ENCODE peak calls at places on chromosomes 13 and 19, in five cellular contexts. B is GM12878, D is K562, H is HepG2, V is H1. L is an unnamed sample.

GRCh38 chr13:100662470-100663211 is 12.0 kb downstream of the TMTC4 start:
- DNase-seq in B (no peak), D (no peak), H (peak; percentile 17), V (no peak), L (no peak)

GRCh38 chr19:40775632-40776022 is 306 bp downstream of the MIA start:
- DNase-seq in B (no peak), D (no peak), H (no peak), V (no peak), L (no peak)

GRCh38 chr13:40221460-40222201 is 444.8 kb downstream of the FOXO1 start:
- DNase-seq in B (no peak), D (no peak), H (peak; percentile 41), V (no peak), L (no peak)

GRCh38 chr13:110445183-110445582 is 116.3 kb downstream of the RAB20 start:
- DNase-seq in B (no peak), D (no peak), H (no peak), V (no peak), L (no peak)

GRCh38 chr19:50158577-50158976 is 4.5 kb downstream of the IZUMO2 start:
- DNase-seq in B (no peak), D (peak; percentile 36), H (no peak), V (no peak), L (no peak)

GRCh38 chr19:51552996-51553725 is 17.9 kb upstream of the ZNF175 start:
- DNase-seq in B (no peak), D (peak; percentile 90), H (peak; percentile 39), V (peak; percentile 73), L (peak; percentile 29)

GRCh38 chr19:39471756-39472536 is 8.7 kb upstream of the TIMM50 start:
- DNase-seq in B (no peak), D (no peak), H (no peak), V (no peak), L (no peak)

GRCh38 chr19:21439372-21439771 is 42.4 kb downstream of the ZNF493 start:
- DNase-seq in B (no peak), D (no peak), H (peak; percentile 4), V (no peak), L (no peak)

GRCh38 chr19:16821081-16821480 is 8.1 kb upstream of the SIN3B start:
- DNase-seq in B (no peak), D (no peak), H (no peak), V (no peak), L (no peak)

GRCh38 chr13:108176685-108177274 is 38.6 kb downstream of the LIG4 start:
- DNase-seq in B (no peak), D (peak; percentile 29), H (peak; percentile 42), V (peak; percentile 81), L (peak; percentile 8)

GRCh38 chr13:109655206-109655600 is 131.2 kb downstream of the IRS2 start:
- DNase-seq in B (no peak), D (no peak), H (no peak), V (no peak), L (no peak)

GRCh38 chr19:17450264-17451075 is 2.0 kb upstream of the TMEM221 start:
- DNase-seq in B (no peak), D (no peak), H (no peak), V (no peak), L (no peak)

GRCh38 chr13:113730831-113731191 is 28.2 kb upstream of the TMEM255B start:
- DNase-seq in B (no peak), D (no peak), H (no peak), V (no peak), L (no peak)

GRCh38 chr19:8080832-8081231 is 28.3 kb downstream of the CCL25 start:
- DNase-seq in B (no peak), D (no peak), H (no peak), V (no peak), L (no peak)

GRCh38 chr19:2428756-2429711 is 1.6 kb upstream of the TIMM13 start:
- DNase-seq in B (no peak), D (no peak), H (no peak), V (no peak), L (no peak)
- TF ChIP-seq HDAC2 in B (no peak), D (no peak), H (no peak), V (no peak), L (no peak)

DNA sequence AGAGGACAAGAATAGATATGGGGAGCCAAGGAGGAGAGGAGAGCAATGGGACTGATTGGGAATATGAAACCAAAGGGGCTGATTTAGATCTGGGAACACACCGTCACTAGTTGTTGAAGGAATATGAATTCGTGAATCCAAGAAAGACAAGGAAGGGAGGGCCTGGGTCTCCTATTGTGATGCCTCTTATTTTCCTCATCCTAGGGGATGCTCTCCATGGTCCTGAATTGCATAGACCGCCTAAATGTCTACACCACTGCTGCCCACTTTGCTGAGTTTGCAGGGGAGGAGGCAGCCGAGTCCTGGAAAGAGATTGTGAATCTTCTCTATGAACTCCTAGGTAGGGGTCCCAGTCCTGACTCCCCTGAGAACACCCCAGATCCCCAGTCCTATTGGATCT is 21.5 kb downstream of the RYR1 start:
- DNase-seq in B (no peak), D (no peak), H (peak; percentile 18), V (no peak), L (no peak)
- TF ChIP-seq HDAC2 in B (no peak), D (no peak), H (no peak), V (no peak), L (no peak)

DNA sequence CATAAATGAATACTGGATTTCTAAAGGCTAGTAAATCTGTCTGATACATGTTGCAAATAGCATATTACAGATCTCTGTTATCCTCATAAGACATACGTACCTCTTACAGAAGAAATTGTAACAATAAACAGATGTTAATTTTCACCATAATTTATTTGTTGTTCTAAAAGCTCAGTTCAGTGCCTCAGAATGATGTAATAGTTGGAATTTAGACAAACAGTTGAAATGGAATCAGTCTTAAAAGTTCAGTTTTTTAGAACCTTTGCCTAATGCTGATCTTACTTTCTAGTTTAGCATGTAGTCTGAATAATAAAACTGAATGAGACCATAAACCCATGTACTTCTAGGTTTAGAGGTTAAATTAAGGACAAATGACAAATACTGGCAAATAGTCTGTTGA is 43.2 kb downstream of the B3GLCT start:
- DNase-seq in B (no peak), D (no peak), H (no peak), V (no peak), L (no peak)
- TF ChIP-seq HDAC2 in B (no peak), D (no peak), H (no peak), V (no peak), L (no peak)

GRCh38 chr19:858868-859843 is at the start of gene CFD:
- DNase-seq in B (no peak), D (no peak), H (no peak), V (no peak), L (no peak)
- TF ChIP-seq HDAC2 in B (no peak), D (no peak), H (no peak), V (no peak), L (no peak)

DNA sequence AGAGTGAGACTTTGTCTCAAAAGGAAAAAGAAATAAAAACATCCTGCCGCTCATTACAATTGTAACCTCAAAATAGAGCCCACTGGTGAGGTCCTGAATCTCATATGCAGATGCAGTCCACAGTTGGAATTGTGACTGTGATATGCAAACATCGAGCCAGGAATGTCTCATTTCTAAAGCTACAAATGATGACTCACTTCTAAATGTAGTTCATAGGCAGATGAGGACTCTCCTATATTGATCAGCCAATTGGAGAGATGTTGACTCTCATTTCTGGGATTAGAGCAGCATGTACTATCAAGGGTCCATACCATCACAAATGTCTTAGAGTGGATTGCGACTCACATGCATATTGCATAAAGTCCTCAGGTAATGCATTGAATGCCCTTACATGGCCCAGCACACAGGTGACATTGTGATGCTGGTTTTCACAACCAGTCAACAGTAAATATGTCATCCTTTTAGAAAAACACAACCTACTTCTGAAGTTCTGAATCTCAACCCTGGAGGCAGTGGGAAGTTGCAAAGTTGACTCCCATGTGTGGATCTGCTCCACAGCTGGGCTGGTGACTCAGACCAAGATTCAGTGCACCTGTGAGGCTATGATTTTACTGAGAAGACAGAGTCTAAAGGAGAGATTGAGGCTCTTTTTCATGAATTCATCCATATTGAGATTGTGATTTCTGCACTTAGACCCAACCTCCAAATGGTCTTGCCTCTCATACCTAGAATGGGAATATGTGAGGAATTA is 16.9 kb upstream of the ZNF254 start:
- DNase-seq in B (no peak), D (no peak), H (no peak), V (no peak), L (no peak)
- TF ChIP-seq HDAC2 in B (no peak), D (no peak), H (no peak), V (no peak), L (no peak)

DNA sequence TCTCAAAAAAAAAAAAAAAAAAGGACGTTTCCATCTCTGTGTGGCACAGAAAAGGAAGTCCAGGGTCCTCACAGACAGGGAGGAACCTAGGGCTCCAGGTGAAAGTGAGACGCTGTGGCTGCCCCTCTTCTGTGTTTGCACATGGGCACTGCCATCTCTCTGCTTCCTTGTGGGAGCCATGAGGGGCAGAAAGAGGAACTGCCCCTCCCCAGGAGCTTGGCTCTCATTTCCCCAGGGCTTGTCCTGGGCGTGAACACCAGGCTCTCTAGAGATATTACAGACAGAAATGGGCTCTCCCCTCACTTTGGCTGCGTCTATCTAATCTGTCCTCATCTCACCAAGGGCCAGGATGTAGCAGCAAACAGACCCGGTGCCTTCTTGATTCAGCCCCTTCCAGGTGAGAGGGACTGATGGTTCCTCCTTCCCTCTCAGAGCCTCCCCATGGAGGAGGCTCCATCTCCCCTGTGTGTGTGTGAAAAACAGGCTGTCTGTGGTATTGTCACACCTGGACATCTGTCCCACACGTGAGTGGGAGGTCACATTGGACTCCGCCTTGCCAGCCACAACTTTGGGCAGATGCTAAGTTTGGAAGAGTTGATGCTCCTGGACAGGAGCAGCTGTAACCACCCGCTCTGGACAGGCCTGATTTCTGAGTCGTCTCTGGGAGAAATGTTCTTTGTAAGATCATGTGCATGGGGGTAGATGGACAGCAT is 840 bp upstream of the LILRA4 start:
- DNase-seq in B (no peak), D (no peak), H (no peak), V (no peak), L (no peak)
- TF ChIP-seq HDAC2 in B (no peak), D (no peak), H (no peak), V (no peak), L (no peak)

DNA sequence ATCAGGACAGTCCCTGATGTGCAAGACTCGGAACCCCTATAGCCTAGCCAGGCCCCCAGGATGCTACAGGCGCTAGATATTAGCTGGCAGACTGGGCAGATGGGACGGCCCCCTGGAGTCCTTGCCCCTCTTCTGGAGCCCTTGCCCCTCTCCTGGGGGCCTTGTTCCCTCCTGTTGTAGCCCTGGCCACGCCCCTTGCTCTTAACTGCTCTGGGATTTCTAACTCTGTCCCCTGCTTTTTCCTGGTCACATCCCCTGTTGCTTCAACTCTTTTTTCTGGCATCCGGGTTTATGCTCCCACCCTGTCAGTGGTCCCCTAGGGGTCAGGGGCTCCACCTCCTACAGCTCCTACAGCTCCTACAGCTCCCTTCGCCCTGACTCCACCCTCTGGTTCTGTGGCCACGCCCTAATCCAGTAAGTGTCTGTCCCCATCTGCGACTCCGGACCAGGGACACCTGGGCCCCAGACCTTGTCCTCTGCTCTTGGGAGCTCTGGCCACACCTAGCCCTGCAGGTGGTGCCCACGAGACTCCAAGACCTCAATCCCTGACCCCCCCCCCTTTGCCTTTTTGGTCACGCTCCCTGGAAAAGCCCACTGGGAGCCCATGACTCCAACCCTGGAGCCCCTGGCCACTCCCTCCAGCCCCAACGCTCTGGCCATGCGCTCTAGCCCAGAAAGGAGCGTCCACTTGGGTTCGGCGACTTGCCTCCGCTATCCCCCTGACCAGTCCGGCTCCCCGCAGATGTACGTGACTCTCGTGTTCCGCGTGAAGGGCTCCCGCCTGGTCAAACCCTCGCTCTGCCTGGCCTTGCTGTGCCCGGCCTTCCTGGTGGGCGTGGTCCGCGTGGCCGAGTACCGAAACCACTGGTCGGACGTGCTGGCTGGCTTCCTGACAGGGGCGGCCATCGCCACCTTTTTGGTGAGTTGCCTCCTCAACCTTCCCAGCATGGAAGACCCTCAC is 6.8 kb downstream of the PLPPR2 start:
- DNase-seq in B (no peak), D (peak; percentile 62), H (no peak), V (no peak), L (no peak)
- TF ChIP-seq HDAC2 in B (no peak), D (no peak), H (no peak), V (no peak), L (no peak)

GRCh38 chr19:1237027-1237659 is 662 bp downstream of the CBARP start:
- DNase-seq in B (no peak), D (peak; percentile 54), H (no peak), V (peak; percentile 66), L (no peak)
- TF ChIP-seq HDAC2 in B (no peak), D (no peak), H (no peak), V (no peak), L (no peak)

L was measured in A549.